ENCODE peak calls at places on chromosomes 7 and 10, in seven cellular contexts. One of them, this sample, is unnamed.

GRCh38 chr10:13453896-13454295 is 74.9 kb downstream of the BEND7 start:
- DNase-seq in left kidney: no peak
- DNase-seq in central memory CD4-positive, alpha-beta T cell: peak; percentile 21
- DNase-seq in skeletal muscle cell: no peak
- DNase-seq in ACHN: no peak
- DNase-seq in iPS-NIHi11: peak; percentile 31
- DNase-seq in NCI-H1417 treated with DMSO at 0.1 percent for 48 hours: no peak
- DNase-seq in this sample: no peak

GRCh38 chr7:49001610-49002033 is 77.3 kb downstream of the CDC14C start:
- DNase-seq in ACHN: peak; percentile 77
- DNase-seq in central memory CD4-positive, alpha-beta T cell: no peak
- DNase-seq in left kidney: peak; percentile 77
- DNase-seq in NCI-H1417 treated with DMSO at 0.1 percent for 48 hours: no peak
- DNase-seq in iPS-NIHi11: peak; percentile 66
- DNase-seq in skeletal muscle cell: no peak
- DNase-seq in this sample: no peak

GRCh38 chr10:88270871-88271713 is 312.0 kb downstream of the RNLS start:
- DNase-seq in ACHN: no peak
- DNase-seq in NCI-H1417 treated with DMSO at 0.1 percent for 48 hours: no peak
- DNase-seq in left kidney: peak; percentile 56
- DNase-seq in central memory CD4-positive, alpha-beta T cell: peak; percentile 66
- DNase-seq in iPS-NIHi11: no peak
- DNase-seq in skeletal muscle cell: no peak
- DNase-seq in this sample: peak; percentile 81

GRCh38 chr7:157685430-157686284 is 348.9 kb downstream of the DNAJB6 start:
- DNase-seq in central memory CD4-positive, alpha-beta T cell: no peak
- DNase-seq in left kidney: peak; percentile 65
- DNase-seq in iPS-NIHi11: no peak
- DNase-seq in ACHN: no peak
- DNase-seq in NCI-H1417 treated with DMSO at 0.1 percent for 48 hours: no peak
- DNase-seq in skeletal muscle cell: no peak
- DNase-seq in this sample: no peak

GRCh38 chr7:145812218-145812617 is 304.4 kb upstream of the CNTNAP2 start:
- DNase-seq in skeletal muscle cell: no peak
- DNase-seq in iPS-NIHi11: no peak
- DNase-seq in central memory CD4-positive, alpha-beta T cell: no peak
- DNase-seq in ACHN: no peak
- DNase-seq in NCI-H1417 treated with DMSO at 0.1 percent for 48 hours: no peak
- DNase-seq in left kidney: no peak
- DNase-seq in this sample: no peak

GRCh38 chr7:142776206-142776844 is 5.6 kb downstream of the PRSS2 start:
- DNase-seq in NCI-H1417 treated with DMSO at 0.1 percent for 48 hours: no peak
- DNase-seq in central memory CD4-positive, alpha-beta T cell: no peak
- DNase-seq in skeletal muscle cell: no peak
- DNase-seq in ACHN: no peak
- DNase-seq in iPS-NIHi11: no peak
- DNase-seq in left kidney: no peak
- DNase-seq in this sample: peak; percentile 92

GRCh38 chr7:76069238-76069638 is 21.3 kb downstream of the MDH2 start:
- DNase-seq in iPS-NIHi11: peak; percentile 65
- DNase-seq in central memory CD4-positive, alpha-beta T cell: no peak
- DNase-seq in skeletal muscle cell: peak; percentile 83
- DNase-seq in ACHN: peak; percentile 98
- DNase-seq in NCI-H1417 treated with DMSO at 0.1 percent for 48 hours: no peak
- DNase-seq in left kidney: peak; percentile 71
- DNase-seq in this sample: peak; percentile 80

GRCh38 chr7:143396625-143397556 is 11.8 kb downstream of the EPHA1 start:
- DNase-seq in skeletal muscle cell: no peak
- DNase-seq in NCI-H1417 treated with DMSO at 0.1 percent for 48 hours: no peak
- DNase-seq in left kidney: no peak
- DNase-seq in ACHN: no peak
- DNase-seq in central memory CD4-positive, alpha-beta T cell: no peak
- DNase-seq in iPS-NIHi11: no peak
- DNase-seq in this sample: no peak

GRCh38 chr10:1347525-1347924 is 291.3 kb downstream of the WDR37 start:
- DNase-seq in central memory CD4-positive, alpha-beta T cell: no peak
- DNase-seq in NCI-H1417 treated with DMSO at 0.1 percent for 48 hours: no peak
- DNase-seq in ACHN: no peak
- DNase-seq in left kidney: no peak
- DNase-seq in skeletal muscle cell: no peak
- DNase-seq in iPS-NIHi11: no peak
- DNase-seq in this sample: no peak

GRCh38 chr10:97169911-97170693 is 15.7 kb downstream of the SLIT1 start:
- DNase-seq in central memory CD4-positive, alpha-beta T cell: no peak
- DNase-seq in ACHN: peak; percentile 17
- DNase-seq in NCI-H1417 treated with DMSO at 0.1 percent for 48 hours: no peak
- DNase-seq in iPS-NIHi11: peak; percentile 76
- DNase-seq in skeletal muscle cell: no peak
- DNase-seq in left kidney: peak; percentile 57
- DNase-seq in this sample: no peak

GRCh38 chr10:66929375-66929774 is 3.5 kb downstream of the LRRTM3 start:
- DNase-seq in central memory CD4-positive, alpha-beta T cell: no peak
- DNase-seq in iPS-NIHi11: no peak
- DNase-seq in ACHN: no peak
- DNase-seq in skeletal muscle cell: no peak
- DNase-seq in left kidney: no peak
- DNase-seq in NCI-H1417 treated with DMSO at 0.1 percent for 48 hours: no peak
- DNase-seq in this sample: no peak

GRCh38 chr7:133310232-133310852 is 57.5 kb downstream of the EXOC4 start:
- DNase-seq in NCI-H1417 treated with DMSO at 0.1 percent for 48 hours: peak; percentile 73
- DNase-seq in central memory CD4-positive, alpha-beta T cell: no peak
- DNase-seq in left kidney: peak; percentile 45
- DNase-seq in skeletal muscle cell: peak; percentile 3
- DNase-seq in ACHN: peak; percentile 35
- DNase-seq in iPS-NIHi11: no peak
- DNase-seq in this sample: no peak

GRCh38 chr7:102875700-102876192 is 37.1 kb upstream of the LRRC17 start:
- DNase-seq in NCI-H1417 treated with DMSO at 0.1 percent for 48 hours: no peak
- DNase-seq in skeletal muscle cell: peak; percentile 98
- DNase-seq in ACHN: peak; percentile 100
- DNase-seq in left kidney: no peak
- DNase-seq in central memory CD4-positive, alpha-beta T cell: no peak
- DNase-seq in iPS-NIHi11: peak; percentile 36
- DNase-seq in this sample: peak; percentile 96

GRCh38 chr7:140402178-140402835 is 1.6 kb upstream of the RAB19 start:
- DNase-seq in central memory CD4-positive, alpha-beta T cell: no peak
- DNase-seq in NCI-H1417 treated with DMSO at 0.1 percent for 48 hours: no peak
- DNase-seq in left kidney: no peak
- DNase-seq in skeletal muscle cell: peak; percentile 48
- DNase-seq in iPS-NIHi11: no peak
- DNase-seq in ACHN: peak; percentile 25
- DNase-seq in this sample: peak; percentile 49

GRCh38 chr10:121823993-121824463 is 103.8 kb downstream of the ATE1 start:
- DNase-seq in skeletal muscle cell: no peak
- DNase-seq in central memory CD4-positive, alpha-beta T cell: peak; percentile 1
- DNase-seq in ACHN: peak; percentile 56
- DNase-seq in NCI-H1417 treated with DMSO at 0.1 percent for 48 hours: no peak
- DNase-seq in iPS-NIHi11: peak; percentile 53
- DNase-seq in left kidney: peak; percentile 66
- DNase-seq in this sample: peak; percentile 11

GRCh38 chr10:11378835-11379234 is 232.6 kb downstream of the USP6NL start:
- DNase-seq in NCI-H1417 treated with DMSO at 0.1 percent for 48 hours: no peak
- DNase-seq in ACHN: no peak
- DNase-seq in central memory CD4-positive, alpha-beta T cell: no peak
- DNase-seq in skeletal muscle cell: no peak
- DNase-seq in iPS-NIHi11: no peak
- DNase-seq in left kidney: peak; percentile 29
- DNase-seq in this sample: no peak

GRCh38 chr7:157404845-157405481 is 68.2 kb downstream of the DNAJB6 start:
- DNase-seq in left kidney: peak; percentile 75
- DNase-seq in ACHN: no peak
- DNase-seq in central memory CD4-positive, alpha-beta T cell: no peak
- DNase-seq in NCI-H1417 treated with DMSO at 0.1 percent for 48 hours: no peak
- DNase-seq in skeletal muscle cell: peak; percentile 67
- DNase-seq in iPS-NIHi11: no peak
- DNase-seq in this sample: no peak

GRCh38 chr10:101071266-101071884 is 9.6 kb downstream of the KAZALD1 start:
- DNase-seq in left kidney: peak; percentile 43
- DNase-seq in ACHN: no peak
- DNase-seq in skeletal muscle cell: no peak
- DNase-seq in central memory CD4-positive, alpha-beta T cell: no peak
- DNase-seq in iPS-NIHi11: no peak
- DNase-seq in NCI-H1417 treated with DMSO at 0.1 percent for 48 hours: no peak
- DNase-seq in this sample: no peak

GRCh38 chr7:115087437-115087836 is 165.5 kb downstream of the MDFIC start:
- DNase-seq in ACHN: peak; percentile 85
- DNase-seq in central memory CD4-positive, alpha-beta T cell: no peak
- DNase-seq in iPS-NIHi11: peak; percentile 29
- DNase-seq in skeletal muscle cell: peak; percentile 76
- DNase-seq in NCI-H1417 treated with DMSO at 0.1 percent for 48 hours: no peak
- DNase-seq in left kidney: no peak
- DNase-seq in this sample: peak; percentile 85

GRCh38 chr10:103949728-103950127 is 17.2 kb upstream of the SLK start:
- DNase-seq in skeletal muscle cell: no peak
- DNase-seq in NCI-H1417 treated with DMSO at 0.1 percent for 48 hours: no peak
- DNase-seq in central memory CD4-positive, alpha-beta T cell: no peak
- DNase-seq in left kidney: peak; percentile 7
- DNase-seq in ACHN: no peak
- DNase-seq in iPS-NIHi11: no peak
- DNase-seq in this sample: no peak

GRCh38 chr7:116211913-116212596 is 1.7 kb downstream of the TES start:
- DNase-seq in skeletal muscle cell: no peak
- DNase-seq in left kidney: peak; percentile 6
- DNase-seq in iPS-NIHi11: no peak
- DNase-seq in NCI-H1417 treated with DMSO at 0.1 percent for 48 hours: no peak
- DNase-seq in ACHN: peak; percentile 35
- DNase-seq in central memory CD4-positive, alpha-beta T cell: no peak
- DNase-seq in this sample: no peak

GRCh38 chr10:64859911-64860310 is 1338.7 kb downstream of the REEP3 start:
- DNase-seq in iPS-NIHi11: no peak
- DNase-seq in central memory CD4-positive, alpha-beta T cell: no peak
- DNase-seq in skeletal muscle cell: no peak
- DNase-seq in left kidney: no peak
- DNase-seq in NCI-H1417 treated with DMSO at 0.1 percent for 48 hours: no peak
- DNase-seq in ACHN: no peak
- DNase-seq in this sample: no peak

GRCh38 chr7:50272808-50273207 is 31.7 kb upstream of the IKZF1 start:
- DNase-seq in left kidney: no peak
- DNase-seq in skeletal muscle cell: no peak
- DNase-seq in iPS-NIHi11: no peak
- DNase-seq in ACHN: no peak
- DNase-seq in central memory CD4-positive, alpha-beta T cell: no peak
- DNase-seq in NCI-H1417 treated with DMSO at 0.1 percent for 48 hours: no peak
- DNase-seq in this sample: no peak

GRCh38 chr10:76717141-76717540 is 920.5 kb downstream of the KCNMA1 start:
- DNase-seq in central memory CD4-positive, alpha-beta T cell: no peak
- DNase-seq in NCI-H1417 treated with DMSO at 0.1 percent for 48 hours: no peak
- DNase-seq in ACHN: no peak
- DNase-seq in iPS-NIHi11: no peak
- DNase-seq in left kidney: no peak
- DNase-seq in skeletal muscle cell: peak; percentile 38
- DNase-seq in this sample: peak; percentile 26

GRCh38 chr10:96333091-96333490 is 25.7 kb downstream of the OPALIN start:
- DNase-seq in iPS-NIHi11: no peak
- DNase-seq in central memory CD4-positive, alpha-beta T cell: peak; percentile 31
- DNase-seq in skeletal muscle cell: no peak
- DNase-seq in NCI-H1417 treated with DMSO at 0.1 percent for 48 hours: no peak
- DNase-seq in left kidney: no peak
- DNase-seq in ACHN: no peak
- DNase-seq in this sample: no peak

GRCh38 chr10:79483948-79484347 is 28.4 kb upstream of the EIF5AL1 start:
- DNase-seq in NCI-H1417 treated with DMSO at 0.1 percent for 48 hours: no peak
- DNase-seq in ACHN: no peak
- DNase-seq in iPS-NIHi11: no peak
- DNase-seq in left kidney: peak; percentile 60
- DNase-seq in central memory CD4-positive, alpha-beta T cell: no peak
- DNase-seq in skeletal muscle cell: no peak
- DNase-seq in this sample: no peak

GRCh38 chr7:13117103-13117502 is 429.7 kb downstream of the ARL4A start:
- DNase-seq in iPS-NIHi11: peak; percentile 24
- DNase-seq in ACHN: peak; percentile 56
- DNase-seq in central memory CD4-positive, alpha-beta T cell: no peak
- DNase-seq in left kidney: no peak
- DNase-seq in skeletal muscle cell: no peak
- DNase-seq in NCI-H1417 treated with DMSO at 0.1 percent for 48 hours: no peak
- DNase-seq in this sample: no peak

GRCh38 chr10:80501913-80502521 is 35.7 kb upstream of the SH2D4B start:
- DNase-seq in left kidney: no peak
- DNase-seq in central memory CD4-positive, alpha-beta T cell: no peak
- DNase-seq in NCI-H1417 treated with DMSO at 0.1 percent for 48 hours: no peak
- DNase-seq in ACHN: peak; percentile 33
- DNase-seq in skeletal muscle cell: no peak
- DNase-seq in iPS-NIHi11: no peak
- DNase-seq in this sample: no peak

GRCh38 chr7:95209778-95210177 is 114.6 kb downstream of the PON1 start:
- DNase-seq in skeletal muscle cell: no peak
- DNase-seq in ACHN: no peak
- DNase-seq in iPS-NIHi11: no peak
- DNase-seq in NCI-H1417 treated with DMSO at 0.1 percent for 48 hours: no peak
- DNase-seq in central memory CD4-positive, alpha-beta T cell: no peak
- DNase-seq in left kidney: peak; percentile 47
- DNase-seq in this sample: peak; percentile 43